ENCODE peak calls at places on chromosomes 5 and 9, in five cellular contexts. S is adrenal gland, H is Peyer's patch, M is sigmoid colon, P is right lobe of liver. R is an unnamed sample.

GRCh38 chr5:42668254-42668653 is 88.4 kb upstream of the CCDC152 start:
- DNase-seq in H (no peak), M (no peak), P (no peak), S (no peak), R (no peak)

GRCh38 chr5:154480847-154481246 is 2.8 kb upstream of the HAND1 start:
- DNase-seq in M (no peak), P (no peak), S (no peak), H (no peak), R (no peak)

GRCh38 chr5:51960617-51961115 is 577.4 kb downstream of the ISL1 start:
- DNase-seq in H (no peak), P (no peak), M (no peak), S (no peak), R (no peak)

GRCh38 chr5:40743771-40744170 is 12.0 kb downstream of the TTC33 start:
- DNase-seq in S (no peak), M (no peak), P (no peak), H (no peak), R (no peak)

GRCh38 chr5:56097055-56097454 is 102.3 kb upstream of the IL6ST start:
- DNase-seq in H (no peak), S (no peak), M (no peak), P (no peak), R (no peak)

GRCh38 chr5:103218164-103218563 is 40.4 kb upstream of the MACIR start:
- DNase-seq in H (no peak), S (no peak), P (no peak), M (no peak), R (no peak)

GRCh38 chr5:116573279-116573616 is 1.4 kb downstream of the SEMA6A start:
- DNase-seq in S (peak; percentile 58), M (peak; percentile 71), P (peak; percentile 35), H (peak; percentile 73), R (no peak)

GRCh38 chr5:23007762-23008161 is 154.6 kb upstream of the CDH12 start:
- DNase-seq in P (no peak), S (no peak), M (no peak), H (no peak), R (no peak)

DNA sequence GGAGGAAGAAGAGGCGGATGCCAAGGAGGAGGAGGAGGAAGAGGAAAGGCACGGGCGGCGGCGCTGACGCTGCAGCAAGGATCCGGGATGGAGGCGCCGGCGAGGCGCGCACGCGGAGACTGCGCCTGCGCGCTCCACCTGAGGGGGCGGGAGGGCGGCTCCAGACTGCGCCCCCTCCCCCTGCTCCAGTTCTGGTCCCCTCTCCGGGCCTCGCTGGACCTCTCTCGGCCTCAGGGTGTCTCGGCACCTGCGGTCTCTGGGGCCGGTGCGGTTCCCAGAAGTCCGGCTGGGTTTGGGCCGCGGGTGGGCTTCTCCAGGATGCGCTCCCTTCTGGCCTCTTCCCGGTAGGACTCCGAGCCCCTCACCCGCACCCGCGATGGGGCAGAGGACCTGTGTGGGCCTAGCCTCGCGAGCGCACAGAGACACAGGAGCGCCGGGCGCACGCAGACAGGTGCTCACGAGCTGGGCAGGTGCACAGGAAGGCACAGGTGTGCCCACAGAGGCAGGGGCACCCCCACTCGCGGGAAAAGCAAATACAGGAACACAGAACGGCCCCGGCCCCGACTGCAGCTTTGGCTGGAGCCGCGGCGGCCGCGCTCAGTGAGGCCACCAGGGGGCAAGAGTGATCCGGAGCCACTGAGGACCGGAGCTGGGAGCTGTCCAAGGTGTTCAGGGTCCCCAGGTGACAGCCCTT is at the start of gene NPDC1:
- DNase-seq in H (peak; percentile 89), P (peak; percentile 80), M (peak; percentile 87), S (peak; percentile 75), R (peak; percentile 87)
- TF ChIP-seq POLR2A in H (no peak), P (no peak), M (no peak), S (no peak), R (no peak)

GRCh38 chr5:140118294-140118936 is 4.5 kb downstream of the PURA start:
- DNase-seq in P (no peak), M (no peak), S (no peak), H (no peak), R (no peak)

GRCh38 chr5:140117523-140117922 is 3.6 kb downstream of the PURA start:
- DNase-seq in P (no peak), H (no peak), S (no peak), M (no peak), R (no peak)

GRCh38 chr5:140115186-140115500 is 1.2 kb downstream of the PURA start:
- DNase-seq in H (no peak), M (no peak), P (no peak), S (no peak), R (no peak)

GRCh38 chr5:140114341-140115185 is 654 bp downstream of the PURA start:
- DNase-seq in S (peak; percentile 86), P (peak; percentile 71), M (peak; percentile 86), H (peak; percentile 80), R (peak; percentile 85)

GRCh38 chr5:140116716-140117115 is 2.8 kb downstream of the PURA start:
- DNase-seq in P (no peak), H (no peak), M (no peak), S (no peak), R (no peak)
- TF ChIP-seq CTCF in P (no peak), H (no peak), M (no peak), S (no peak), R (no peak)

GRCh38 chr9:136305822-136306690 is 2.2 kb upstream of the CCDC187 start:
- DNase-seq in P (no peak), H (no peak), S (no peak), M (no peak), R (no peak)

GRCh38 chr9:136304981-136305380 is 1.1 kb upstream of the CCDC187 start:
- DNase-seq in S (no peak), P (no peak), M (no peak), H (no peak), R (no peak)

GRCh38 chr9:136303825-136304416 is at the start of gene CCDC187:
- DNase-seq in M (no peak), S (no peak), P (no peak), H (no peak), R (no peak)

GRCh38 chr9:136303066-136303824 is 649 bp downstream of the CCDC187 start:
- DNase-seq in M (no peak), H (no peak), P (no peak), S (no peak), R (no peak)

DNA sequence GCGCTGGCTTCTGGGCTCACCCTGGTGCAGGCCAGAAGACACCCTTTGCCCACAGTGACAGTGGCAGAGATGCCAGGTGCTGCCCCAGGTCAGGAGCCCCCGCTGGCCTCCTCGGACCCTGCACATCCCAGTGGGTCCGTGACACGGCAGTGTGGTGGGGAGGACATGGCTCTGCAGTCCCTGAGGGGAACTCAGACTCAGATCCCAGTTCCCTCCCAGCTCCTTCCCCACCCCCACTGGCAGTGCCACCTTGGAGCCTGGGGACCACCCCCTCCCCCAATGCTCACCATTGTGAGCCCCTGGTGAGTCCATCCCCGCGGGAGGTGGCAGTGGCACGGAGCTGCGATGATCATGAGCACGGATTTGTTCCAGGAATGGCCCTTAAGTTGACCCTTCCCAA is 562 bp upstream of the CCDC187 start:
- DNase-seq in S (no peak), H (no peak), P (no peak), M (no peak), R (no peak)
- H3K27me3 ChIP-seq in S (no peaks in the 10 kb centered on the region), H (no peaks in the 10 kb centered on the region), P (no peaks in the 10 kb centered on the region), M (peaks cover 12% of the 10 kb centered on the region), R (peaks cover 10% of the 10 kb centered on the region)

GRCh38 chr9:122347348-122348287 is 23.2 kb upstream of the PTGS1 start:
- DNase-seq in M (no peak), H (no peak), P (no peak), S (no peak), R (no peak)
- TF ChIP-seq POLR2A in M (no peak), H (no peak), P (no peak), S (no peak), R (no peak)

DNA sequence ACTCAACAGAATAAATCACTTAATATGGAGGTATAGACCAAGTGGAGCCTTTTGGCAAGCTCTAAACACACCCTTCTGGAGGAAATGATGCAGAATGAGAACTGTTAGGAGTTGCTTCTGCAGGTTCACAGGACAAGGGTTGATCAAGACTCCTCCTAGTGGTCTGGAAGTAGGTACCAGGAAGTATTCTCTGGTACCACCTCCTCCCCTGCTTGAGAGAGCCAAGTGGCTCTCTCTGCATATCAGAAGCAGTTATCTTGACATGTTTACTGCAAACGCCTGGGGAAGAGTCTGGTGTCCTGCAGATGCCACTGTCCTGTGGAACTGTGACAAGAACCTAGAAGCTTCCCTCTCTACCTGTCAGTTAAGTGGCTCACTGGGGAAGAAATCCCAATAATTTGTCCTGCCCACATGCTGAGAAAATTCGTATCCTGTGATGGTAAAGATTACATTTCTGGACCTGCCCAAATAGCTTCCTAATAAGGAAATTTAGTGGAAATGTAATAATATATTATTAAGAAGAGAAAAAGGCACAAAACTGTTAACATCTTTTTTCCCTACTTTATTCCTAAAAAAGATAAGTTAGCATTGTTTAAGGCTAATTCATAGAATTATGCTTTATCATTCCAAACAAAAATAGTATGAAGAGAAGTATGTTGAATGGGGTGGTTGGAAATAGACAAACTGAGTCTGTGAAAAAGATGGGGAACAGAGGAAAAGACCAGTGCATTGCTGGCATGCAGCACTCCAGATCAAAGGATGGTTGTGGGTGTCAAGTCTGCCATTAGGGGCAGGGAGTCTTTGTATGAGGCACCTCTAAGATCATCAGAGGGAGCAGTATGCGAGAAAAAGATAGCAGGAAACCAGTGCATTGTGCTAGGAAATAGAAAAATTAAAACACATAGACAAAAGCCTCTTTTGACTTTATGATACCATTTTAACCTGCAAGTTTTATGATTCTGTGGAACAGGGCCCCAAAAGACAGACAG is 118.8 kb downstream of the CDC42SE2 start:
- DNase-seq in H (no peak), M (no peak), P (no peak), S (no peak), R (no peak)
- TF ChIP-seq CTCF in H (peak; percentile 71), M (peak; percentile 9), P (peak; percentile 20), S (peak; percentile 16), R (peak; percentile 32)

DNA sequence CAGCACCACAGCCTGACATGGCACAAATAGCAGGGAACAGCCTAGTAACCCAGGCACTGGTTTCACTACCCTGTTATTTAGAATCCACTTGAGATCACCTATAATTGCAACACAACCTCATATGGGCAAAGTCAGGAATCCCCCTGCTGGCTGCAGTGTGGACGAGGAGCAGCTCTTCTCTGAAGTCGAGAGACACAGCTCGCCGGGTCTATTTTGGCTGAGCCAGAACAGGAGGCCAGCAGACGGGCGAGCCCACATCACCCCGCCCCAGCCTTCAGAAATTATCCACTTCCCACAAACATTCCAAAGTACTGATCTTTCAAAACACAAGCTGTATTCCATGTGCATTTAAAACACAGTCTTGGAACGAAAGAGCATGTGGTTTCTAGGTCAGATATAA is 179.0 kb downstream of the ROR2 start:
- DNase-seq in P (no peak), M (peak; percentile 85), H (no peak), S (peak; percentile 33), R (no peak)
- H3K27me3 ChIP-seq in P (no peaks in the 10 kb centered on the region), M (no peaks in the 10 kb centered on the region), H (no peaks in the 10 kb centered on the region), S (no peaks in the 10 kb centered on the region), R (no peaks in the 10 kb centered on the region)

GRCh38 chr5:118987988-118988945 is at the start of gene DTWD2:
- DNase-seq in M (peak; percentile 93), H (peak; percentile 96), P (peak; percentile 96), S (peak; percentile 91), R (peak; percentile 94)
- TF ChIP-seq POLR2A in M (no peak), H (no peak), P (peak; percentile 79), S (peak; percentile 67), R (no peak)

GRCh38 chr9:131840220-131840619 is 100.3 kb upstream of the RAPGEF1 start:
- DNase-seq in S (no peak), M (no peak), H (no peak), P (no peak), R (no peak)
- TF ChIP-seq CTCF in S (no peak), M (no peak), H (no peak), P (no peak), R (no peak)

GRCh38 chr9:126516561-126516935 is 97.2 kb upstream of the LMX1B start:
- DNase-seq in H (no peak), M (no peak), P (no peak), S (no peak), R (no peak)
- H3K27me3 ChIP-seq in H (no peaks in the 10 kb centered on the region), M (peaks cover 73% of the 10 kb centered on the region), P (peaks cover 3% of the 10 kb centered on the region), S (peaks cover 12% of the 10 kb centered on the region), R (peaks cover 22% of the 10 kb centered on the region)

R was measured in heart left ventricle.